ENCODE peak calls at places on chromosome 17, in five cellular contexts. J, O, S, F and B are unnamed samples.

GRCh38 chr17:13437966-13438779 is 163.6 kb downstream of the HS3ST3A1 start:
- DNase-seq in F (no peak), O (no peak), J (no peak), S (peak), B (no peak)

GRCh38 chr17:47875011-47875471 is 21.0 kb upstream of the SP2 start:
- DNase-seq in O (no peak), F (no peak), S (no peak), J (no peak), B (no peak)

GRCh38 chr17:49739662-49740271 is 24.2 kb downstream of the FAM117A start:
- DNase-seq in J (peak), F (peak), S (peak), O (no peak), B (no peak)

GRCh38 chr17:64273006-64273405 is 9.9 kb upstream of the TEX2 start:
- DNase-seq in F (no peak), J (no peak), S (no peak), O (no peak), B (no peak)

GRCh38 chr17:62703776-62704380 is 76.4 kb downstream of the MRC2 start:
- DNase-seq in S (no peak), J (peak), F (peak), O (no peak), B (peak)

GRCh38 chr17:82097187-82097918 is 683 bp downstream of the FASN start:
- DNase-seq in S (no peak), J (peak), F (peak), O (no peak), B (peak)

GRCh38 chr17:65417406-65418221 is 143.8 kb downstream of the AXIN2 start:
- DNase-seq in F (no peak), S (no peak), O (no peak), J (no peak), B (no peak)

GRCh38 chr17:38898291-38898679 is 27.1 kb upstream of the LASP1NB start:
- DNase-seq in O (no peak), J (no peak), S (no peak), F (no peak), B (no peak)

GRCh38 chr17:53607475-53607874 is 215.3 kb upstream of the KIF2B start:
- DNase-seq in S (no peak), J (no peak), F (no peak), O (no peak), B (no peak)

GRCh38 chr17:7014995-7015586 is 2.7 kb downstream of the RNASEK start:
- DNase-seq in F (no peak), S (no peak), O (peak), J (no peak), B (no peak)

GRCh38 chr17:57946798-57947358 is 8.3 kb downstream of the CUEDC1 start:
- DNase-seq in O (peak), S (peak), J (peak), F (no peak), B (no peak)
- TF ChIP-seq FOXM1 in O (peak), S (no peak), J (no peak), F (no peak), B (no peak)

DNA sequence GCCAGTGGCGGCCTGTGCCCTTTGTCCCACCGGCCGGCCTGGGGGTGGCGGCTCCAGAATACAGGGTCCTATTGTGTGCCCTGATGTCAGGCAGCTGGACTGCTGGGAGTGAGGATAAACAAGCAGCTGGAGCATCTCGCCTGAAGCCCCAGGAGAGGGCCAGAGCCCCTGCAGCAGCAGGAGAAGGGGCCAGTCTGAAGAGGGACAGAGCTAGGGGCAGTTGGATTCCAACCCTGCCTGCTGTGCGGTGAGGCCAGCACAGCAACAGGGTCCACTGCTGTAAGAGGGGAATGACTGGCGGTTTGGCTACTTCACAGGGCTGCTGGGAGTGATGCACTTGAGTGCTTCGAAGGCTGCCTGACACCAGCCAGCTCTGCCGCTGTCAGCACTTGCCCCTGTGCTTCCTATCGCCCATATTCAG is 25.0 kb downstream of the RAB11FIP4 start:
- DNase-seq in S (peak), O (no peak), J (no peak), F (no peak), B (no peak)
- TF ChIP-seq FOXM1 in S (no peak), O (no peak), J (no peak), F (no peak), B (no peak)

GRCh38 chr17:4518901-4519300 is 20.2 kb downstream of the SPNS2 start:
- DNase-seq in J (no peak), S (no peak), F (no peak), O (no peak), B (no peak)

GRCh38 chr17:4520060-4520880 is 21.6 kb downstream of the SPNS2 start:
- DNase-seq in J (no peak), F (no peak), S (no peak), O (no peak), B (no peak)

GRCh38 chr17:4520881-4521600 is 22.4 kb downstream of the SPNS2 start:
- DNase-seq in J (no peak), O (no peak), F (no peak), S (no peak), B (no peak)

GRCh38 chr17:4516740-4517139 is 18.1 kb downstream of the SPNS2 start:
- DNase-seq in O (no peak), F (no peak), S (no peak), J (no peak), B (no peak)

GRCh38 chr17:4519361-4519788 is 20.7 kb downstream of the SPNS2 start:
- DNase-seq in F (no peak), J (no peak), O (no peak), S (no peak), B (no peak)
- TF ChIP-seq FOXM1 in F (no peak), J (no peak), O (no peak), S (no peak), B (no peak)

GRCh38 chr17:29194669-29195068 is 14.5 kb upstream of the MYO18A start:
- DNase-seq in O (no peak), J (no peak), S (no peak), F (no peak), B (no peak)
- TF ChIP-seq FOXM1 in O (no peak), J (no peak), S (no peak), F (no peak), B (no peak)

DNA sequence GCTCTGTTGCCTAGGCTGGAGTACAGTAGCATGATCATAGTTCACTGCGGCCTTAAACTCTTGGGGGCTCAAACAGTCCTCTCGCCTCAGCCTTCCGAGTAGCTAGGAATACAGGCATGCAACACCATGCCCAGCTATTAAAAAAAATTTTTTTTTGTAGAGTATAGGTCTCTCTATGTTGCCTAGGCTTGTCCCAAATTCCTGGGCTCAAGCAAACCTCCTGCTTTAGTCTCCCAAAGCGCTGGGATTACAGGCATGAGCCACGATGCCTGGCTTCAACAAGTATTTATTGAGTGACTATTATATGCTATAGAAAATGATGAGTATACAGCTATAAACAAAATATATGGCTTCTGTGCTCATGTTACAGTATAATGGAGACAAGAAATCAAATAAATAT is 66.7 kb upstream of the C17orf78 start:
- DNase-seq in S (no peak), O (no peak), F (no peak), J (no peak), B (no peak)
- TF ChIP-seq FOXM1 in S (no peak), O (no peak), F (no peak), J (no peak), B (no peak)

GRCh38 chr17:41328207-41328606 is 12.7 kb upstream of the KRTAP17-1 start:
- DNase-seq in O (no peak), S (no peak), J (no peak), F (no peak), B (no peak)

GRCh38 chr17:41327411-41328120 is 12.1 kb upstream of the KRTAP17-1 start:
- DNase-seq in O (no peak), F (no peak), S (no peak), J (no peak), B (no peak)

GRCh38 chr17:41332239-41332638 is 16.7 kb upstream of the KRTAP17-1 start:
- DNase-seq in F (no peak), J (no peak), O (no peak), S (no peak), B (no peak)

GRCh38 chr17:41331606-41332005 is 16.1 kb upstream of the KRTAP17-1 start:
- DNase-seq in F (no peak), J (no peak), O (no peak), S (no peak), B (no peak)

DNA sequence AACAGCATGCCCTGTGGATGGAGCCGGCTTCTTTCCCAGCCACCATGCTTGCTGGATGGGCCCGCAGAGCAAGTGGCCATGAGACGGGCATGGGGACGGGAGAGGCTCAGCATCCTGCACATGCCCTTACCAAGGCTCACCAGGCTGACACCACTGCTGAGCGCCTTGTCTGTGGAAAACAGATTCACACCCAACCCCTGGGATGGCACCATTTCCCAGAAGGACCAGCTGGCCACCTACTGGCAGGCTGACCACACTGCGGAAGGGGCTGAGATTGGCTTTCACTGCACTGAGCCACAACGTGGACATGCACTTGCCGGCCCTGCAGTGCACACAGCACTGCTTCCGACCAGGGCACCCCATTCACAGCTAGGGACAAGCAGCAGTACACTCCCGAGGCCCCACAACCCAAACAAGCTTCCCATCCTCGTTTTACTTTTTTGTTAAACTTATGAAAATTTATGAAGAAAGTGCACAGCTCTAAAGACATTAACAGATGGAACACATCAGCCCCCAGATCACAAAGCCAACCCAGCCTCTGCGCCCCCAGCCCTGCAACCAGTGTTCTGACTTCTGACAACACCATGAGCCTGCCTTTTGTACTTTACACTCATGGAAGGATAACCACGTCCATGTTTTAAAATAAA is 13.9 kb upstream of the KRTAP17-1 start:
- DNase-seq in J (peak), O (no peak), S (peak), F (peak), B (peak)
- TF ChIP-seq FOXM1 in J (no peak), O (no peak), S (no peak), F (no peak), B (no peak)

DNA sequence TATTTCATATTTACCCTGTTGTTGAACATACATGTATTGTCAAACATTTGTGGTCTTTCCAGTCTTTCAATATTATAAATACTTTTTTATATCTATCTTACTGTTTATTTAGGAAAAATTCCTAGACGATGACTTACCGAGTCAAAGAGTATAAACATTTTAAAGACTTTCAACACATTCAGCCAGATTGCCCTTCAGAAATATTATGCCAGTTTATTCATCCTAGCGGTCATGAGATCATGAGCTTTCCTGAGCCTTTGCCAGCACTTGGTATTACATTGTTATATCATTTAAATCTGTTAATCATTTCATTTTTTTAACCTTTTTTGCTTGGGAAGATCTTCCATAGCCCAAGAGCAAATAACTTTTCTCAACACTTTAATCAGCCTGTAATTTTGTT is 197.4 kb downstream of the SPECC1 start:
- DNase-seq in F (no peak), S (no peak), O (no peak), J (no peak), B (no peak)
- TF ChIP-seq FOXM1 in F (no peak), S (no peak), O (no peak), J (no peak), B (no peak)

DNA sequence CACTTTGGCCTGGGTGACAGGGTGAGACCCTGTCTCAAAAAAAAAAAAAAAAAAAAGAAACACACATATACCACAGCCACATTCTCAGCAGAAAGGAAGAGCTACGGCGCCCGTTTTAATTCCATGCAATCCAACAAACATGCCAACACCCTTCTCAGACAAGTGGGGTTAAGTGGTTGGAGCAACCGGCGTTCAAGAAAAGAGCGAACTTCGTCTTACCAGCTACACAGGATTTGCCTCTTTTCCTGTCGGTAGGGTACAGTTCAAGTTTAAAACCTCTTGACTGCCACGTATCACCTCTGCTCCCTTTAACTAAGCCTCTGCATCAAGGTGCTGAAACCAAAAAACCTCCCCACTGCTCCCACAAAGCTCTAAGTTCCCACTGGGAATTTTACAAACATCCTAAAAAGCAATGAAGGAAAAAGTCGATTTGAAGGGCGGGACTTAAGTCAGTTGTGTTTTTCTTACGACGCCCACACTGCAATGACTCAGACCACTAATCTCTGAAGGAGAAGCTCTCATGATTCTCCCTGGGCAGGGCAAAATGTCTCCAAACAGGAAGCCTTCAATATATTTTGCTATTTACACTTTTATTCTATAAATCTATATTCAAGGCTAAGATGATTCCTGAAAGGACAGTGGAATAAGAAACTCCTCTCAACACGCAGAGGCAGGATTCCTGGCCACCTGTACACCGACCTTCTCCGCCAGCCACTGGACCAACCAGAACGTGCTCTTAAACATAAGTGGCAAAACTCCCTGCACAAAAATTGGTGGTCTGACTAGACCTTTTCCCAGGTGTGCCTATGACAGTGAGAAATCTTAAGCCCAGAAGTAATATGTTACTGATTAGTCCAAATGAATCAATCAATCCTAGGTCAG is 18.8 kb downstream of the SRP68 start:
- DNase-seq in S (no peak), J (peak), F (no peak), O (no peak), B (no peak)
- TF ChIP-seq FOXM1 in S (no peak), J (no peak), F (no peak), O (no peak), B (no peak)

GRCh38 chr17:77405867-77406513 is 265.2 kb downstream of the SEC14L1 start:
- DNase-seq in J (no peak), S (no peak), O (no peak), F (no peak), B (no peak)
- TF ChIP-seq FOXM1 in J (no peak), S (no peak), O (no peak), F (no peak), B (no peak)